ENCODE peak calls at places on chromosomes 13 and 19, in eight cellular contexts. E is CD4-positive, alpha-beta T cell; F is heart right ventricle; M is HepG2; N is uterus; D is cardiac muscle cell; V is AG10803; S is transverse colon. J is an unnamed sample.
A peak's percentile ranks its signal among the peaks of the same experiment; 100 is the strongest.

GRCh38 chr13:100636441-100636840 is 38.2 kb downstream of the TMTC4 start:
- DNase-seq in E (no peak), M (no peak), V (no peak), N (no peak), S (no peak), F (no peak), D (no peak), J (no peak)

GRCh38 chr19:51977346-51977745 is 9.3 kb downstream of the ZNF350 start:
- DNase-seq in F (no peak), E (no peak), D (no peak), V (no peak), N (no peak), M (no peak), S (no peak), J (no peak)

GRCh38 chr19:32613008-32613407 is 32.0 kb downstream of the PDCD5 start:
- DNase-seq in S (no peak), V (no peak), N (no peak), F (no peak), E (no peak), M (no peak), D (no peak), J (no peak)

GRCh38 chr19:16661480-16662034 is 618 bp downstream of the TMEM38A start:
- DNase-seq in M (no peak), E (peak; percentile 7), S (peak; percentile 56), V (no peak), D (no peak), F (peak; percentile 73), N (peak; percentile 40), J (no peak)

GRCh38 chr13:58994077-58994476 is 1169.7 kb downstream of the DIAPH3 start:
- DNase-seq in M (no peak), S (no peak), F (no peak), V (no peak), N (no peak), D (no peak), E (no peak), J (no peak)

GRCh38 chr19:54190942-54191670 is at the start of gene TSEN34:
- DNase-seq in M (peak; percentile 71), N (no peak), F (peak; percentile 90), S (peak; percentile 90), V (peak; percentile 44), D (peak; percentile 91), E (peak; percentile 88), J (peak; percentile 85)

GRCh38 chr13:110010433-110011135 is 224.2 kb upstream of the IRS2 start:
- DNase-seq in S (no peak), F (no peak), D (peak; percentile 29), E (no peak), V (no peak), N (no peak), M (no peak), J (no peak)

GRCh38 chr13:99028890-99029289 is 51.0 kb upstream of the DOCK9 start:
- DNase-seq in S (no peak), F (no peak), E (peak; percentile 42), V (no peak), N (no peak), D (no peak), M (no peak), J (no peak)

GRCh38 chr13:110301606-110302131 is 5.3 kb downstream of the COL4A1 start:
- DNase-seq in E (no peak), S (no peak), D (peak; percentile 84), N (peak; percentile 45), V (peak; percentile 88), M (no peak), F (no peak), J (no peak)

GRCh38 chr19:17633700-17634099 is 54.5 kb downstream of the UNC13A start:
- DNase-seq in M (no peak), N (no peak), D (no peak), V (no peak), F (no peak), S (no peak), E (no peak), J (no peak)

GRCh38 chr13:110629735-110630134 is 14.4 kb downstream of the NAXD start:
- DNase-seq in N (no peak), M (no peak), D (no peak), F (no peak), E (no peak), S (no peak), V (no peak), J (no peak)

DNA sequence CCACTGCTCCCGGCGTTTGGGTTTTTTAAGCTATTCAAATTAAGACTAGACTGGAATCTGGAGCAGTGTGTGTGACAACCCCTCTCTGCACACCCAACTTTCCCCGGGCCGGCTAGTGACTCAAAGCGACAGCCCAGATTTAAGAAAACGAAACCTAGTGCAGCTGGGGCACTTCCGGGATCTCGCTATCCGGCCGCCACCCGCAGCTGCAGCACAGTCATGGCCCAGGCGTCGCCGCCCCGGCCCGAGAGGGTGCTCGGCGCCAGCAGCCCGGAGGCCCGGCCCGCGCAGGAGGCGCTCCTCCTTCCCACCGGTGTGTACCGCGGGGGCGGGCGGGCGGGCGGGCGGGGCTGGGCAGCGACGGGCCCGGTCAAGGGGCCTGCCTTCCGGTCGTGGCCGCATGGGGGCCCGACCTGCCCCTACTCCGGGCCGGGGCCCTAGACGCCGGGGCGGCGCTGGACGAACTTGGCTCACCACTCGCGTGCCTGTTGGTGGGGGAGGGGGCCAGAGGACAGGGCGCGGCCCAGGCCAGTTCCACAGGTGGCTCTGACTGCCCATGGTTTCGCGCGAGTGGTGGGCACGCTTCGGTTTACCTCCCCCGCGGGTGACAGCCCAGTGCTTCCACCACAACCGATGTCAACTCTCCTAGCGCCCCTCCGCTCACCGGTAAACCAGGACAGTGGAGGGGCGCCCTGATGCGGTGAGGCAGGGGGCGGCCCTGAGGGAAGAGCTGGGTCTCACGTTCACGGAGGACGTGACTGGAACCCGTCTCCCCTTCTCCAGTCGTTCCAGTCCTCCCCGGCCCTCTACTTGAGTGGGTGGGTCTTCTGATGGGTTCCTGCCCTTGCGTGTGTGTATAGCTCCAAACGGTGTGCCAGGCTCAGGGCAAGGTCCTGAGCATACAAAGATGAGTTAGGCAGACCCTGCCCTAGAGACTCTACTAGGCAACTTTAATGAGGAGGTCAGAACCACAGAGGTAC is at the start of gene PHF11:
- DNase-seq in E (peak; percentile 89), N (peak; percentile 76), D (peak; percentile 75), S (peak; percentile 87), F (peak; percentile 79), M (peak; percentile 63), V (peak; percentile 78), J (peak; percentile 86)
- TF ChIP-seq CTCF in E (no peak), N (no peak), D (no peak), S (peak; percentile 16), F (no peak), M (peak; percentile 42), V (no peak), J (no peak)

GRCh38 chr13:45587897-45588296 is 27.6 kb downstream of the ERICH6B start:
- DNase-seq in M (no peak), D (no peak), E (no peak), V (no peak), S (no peak), F (no peak), N (no peak), J (no peak)

GRCh38 chr13:45582533-45583076 is 32.9 kb downstream of the ERICH6B start:
- DNase-seq in D (no peak), F (no peak), V (no peak), S (no peak), N (no peak), M (no peak), E (no peak), J (no peak)

DNA sequence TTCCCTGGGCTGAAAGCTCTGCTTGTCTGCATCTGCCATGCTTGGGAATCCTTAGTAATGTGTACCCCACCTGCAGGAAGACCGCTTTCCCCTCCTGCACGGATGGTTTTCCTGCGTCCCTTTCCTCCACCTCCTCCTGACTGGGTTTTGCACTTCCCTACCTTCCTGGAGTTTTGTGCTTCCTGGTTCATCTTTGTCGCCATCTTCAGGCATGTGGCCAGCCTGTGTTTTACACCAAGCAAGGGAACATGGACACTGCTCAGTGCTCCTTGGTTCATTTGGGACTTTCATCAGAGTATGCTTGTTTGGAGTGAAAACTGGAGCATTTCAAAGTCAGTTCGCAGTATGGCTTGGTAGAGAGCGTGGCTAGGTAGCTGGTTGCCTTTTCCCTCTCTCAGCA is 30.7 kb downstream of the ERICH6B start:
- DNase-seq in F (no peak), N (no peak), V (no peak), E (no peak), D (no peak), S (no peak), M (peak; percentile 20), J (no peak)
- TF ChIP-seq CTCF in F (no peak), N (no peak), V (no peak), E (no peak), D (no peak), S (no peak), M (peak; percentile 55), J (no peak)

GRCh38 chr13:64154514-64154913 is 2738.9 kb upstream of the PCDH20 start:
- DNase-seq in E (no peak), F (no peak), N (no peak), D (peak; percentile 38), M (no peak), V (peak; percentile 28), S (no peak), J (no peak)
- TF ChIP-seq CTCF in E (no peak), F (no peak), N (no peak), D (peak; percentile 42), M (no peak), V (peak; percentile 48), S (no peak), J (no peak)

GRCh38 chr13:37806666-37807065 is 62.9 kb downstream of the TRPC4 start:
- DNase-seq in V (no peak), M (no peak), E (no peak), D (no peak), S (no peak), F (no peak), N (no peak), J (no peak)
- TF ChIP-seq CTCF in V (no peak), M (no peak), E (no peak), D (no peak), S (no peak), F (no peak), N (no peak), J (no peak)

GRCh38 chr19:13212759-13213330 is 62.6 kb downstream of the IER2 start:
- DNase-seq in S (peak; percentile 80), V (peak; percentile 41), F (peak; percentile 67), E (peak; percentile 78), N (no peak), D (peak; percentile 67), M (peak; percentile 58), J (peak; percentile 65)
- TF ChIP-seq CTCF in S (peak; percentile 46), V (peak; percentile 62), F (peak; percentile 24), E (peak; percentile 61), N (no peak), D (peak; percentile 62), M (peak; percentile 61), J (peak; percentile 74)

J was measured in CD14-positive monocyte.